ENCODE peak calls at places on chromosomes 12 and 14, in nine cellular contexts. One of them, this sample, is unnamed.

GRCh38 chr14:101791919-101792572 is 30.5 kb downstream of the PPP2R5C start:
- DNase-seq in NCI-H2171 treated with DMSO at 0.1 percent for 48 hours: peak
- DNase-seq in Ammon's horn: no peak
- DNase-seq in NCI-H226: peak
- DNase-seq in stimulated activated CD8-positive, alpha-beta memory T cell treated with anti-CD3 and anti-CD28 coated beads, Interleukin-15, amount 100 ng/mL, for 24 hours: no peak
- DNase-seq in cardiac fibroblast: peak
- DNase-seq in stimulated activated CD4-positive, alpha-beta T cell treated with anti-CD3 and anti-CD28 coated beads, TNF-alpha, amount 100 ng/mL, for 4 hours: no peak
- DNase-seq in CD4-positive, alpha-beta T cell: no peak
- DNase-seq in RWPE1: peak
- DNase-seq in this sample: no peak

GRCh38 chr14:55585854-55586253 is 5.8 kb downstream of the KTN1 start:
- DNase-seq in NCI-H2171 treated with DMSO at 0.1 percent for 48 hours: no peak
- DNase-seq in Ammon's horn: no peak
- DNase-seq in NCI-H226: peak
- DNase-seq in stimulated activated CD8-positive, alpha-beta memory T cell treated with anti-CD3 and anti-CD28 coated beads, Interleukin-15, amount 100 ng/mL, for 24 hours: no peak
- DNase-seq in cardiac fibroblast: no peak
- DNase-seq in stimulated activated CD4-positive, alpha-beta T cell treated with anti-CD3 and anti-CD28 coated beads, TNF-alpha, amount 100 ng/mL, for 4 hours: no peak
- DNase-seq in CD4-positive, alpha-beta T cell: no peak
- DNase-seq in RWPE1: no peak
- DNase-seq in this sample: no peak

GRCh38 chr12:78305808-78306207 is 475.1 kb downstream of the NAV3 start:
- DNase-seq in NCI-H2171 treated with DMSO at 0.1 percent for 48 hours: no peak
- DNase-seq in Ammon's horn: no peak
- DNase-seq in NCI-H226: no peak
- DNase-seq in stimulated activated CD8-positive, alpha-beta memory T cell treated with anti-CD3 and anti-CD28 coated beads, Interleukin-15, amount 100 ng/mL, for 24 hours: no peak
- DNase-seq in cardiac fibroblast: no peak
- DNase-seq in stimulated activated CD4-positive, alpha-beta T cell treated with anti-CD3 and anti-CD28 coated beads, TNF-alpha, amount 100 ng/mL, for 4 hours: no peak
- DNase-seq in CD4-positive, alpha-beta T cell: no peak
- DNase-seq in RWPE1: no peak
- DNase-seq in this sample: no peak

GRCh38 chr12:3378655-3379054 is 112.3 kb upstream of the PRMT8 start:
- DNase-seq in NCI-H2171 treated with DMSO at 0.1 percent for 48 hours: no peak
- DNase-seq in Ammon's horn: no peak
- DNase-seq in NCI-H226: no peak
- DNase-seq in stimulated activated CD8-positive, alpha-beta memory T cell treated with anti-CD3 and anti-CD28 coated beads, Interleukin-15, amount 100 ng/mL, for 24 hours: no peak
- DNase-seq in cardiac fibroblast: no peak
- DNase-seq in stimulated activated CD4-positive, alpha-beta T cell treated with anti-CD3 and anti-CD28 coated beads, TNF-alpha, amount 100 ng/mL, for 4 hours: no peak
- DNase-seq in CD4-positive, alpha-beta T cell: no peak
- DNase-seq in RWPE1: no peak
- DNase-seq in this sample: no peak

GRCh38 chr14:100736269-100737180 is 9.8 kb downstream of the DLK1 start:
- DNase-seq in NCI-H2171 treated with DMSO at 0.1 percent for 48 hours: no peak
- DNase-seq in Ammon's horn: no peak
- DNase-seq in NCI-H226: no peak
- DNase-seq in stimulated activated CD8-positive, alpha-beta memory T cell treated with anti-CD3 and anti-CD28 coated beads, Interleukin-15, amount 100 ng/mL, for 24 hours: no peak
- DNase-seq in cardiac fibroblast: no peak
- DNase-seq in stimulated activated CD4-positive, alpha-beta T cell treated with anti-CD3 and anti-CD28 coated beads, TNF-alpha, amount 100 ng/mL, for 4 hours: no peak
- DNase-seq in CD4-positive, alpha-beta T cell: no peak
- DNase-seq in RWPE1: no peak
- DNase-seq in this sample: no peak

GRCh38 chr12:113424915-113425823 is 3.0 kb downstream of the SDSL start:
- DNase-seq in NCI-H2171 treated with DMSO at 0.1 percent for 48 hours: peak
- DNase-seq in Ammon's horn: peak
- DNase-seq in NCI-H226: peak
- DNase-seq in stimulated activated CD8-positive, alpha-beta memory T cell treated with anti-CD3 and anti-CD28 coated beads, Interleukin-15, amount 100 ng/mL, for 24 hours: peak
- DNase-seq in cardiac fibroblast: peak
- DNase-seq in stimulated activated CD4-positive, alpha-beta T cell treated with anti-CD3 and anti-CD28 coated beads, TNF-alpha, amount 100 ng/mL, for 4 hours: peak
- DNase-seq in CD4-positive, alpha-beta T cell: no peak
- DNase-seq in RWPE1: peak
- DNase-seq in this sample: no peak

GRCh38 chr12:15584366-15585041 is 204.7 kb downstream of the EPS8 start:
- DNase-seq in NCI-H2171 treated with DMSO at 0.1 percent for 48 hours: peak
- DNase-seq in Ammon's horn: peak
- DNase-seq in NCI-H226: peak
- DNase-seq in stimulated activated CD8-positive, alpha-beta memory T cell treated with anti-CD3 and anti-CD28 coated beads, Interleukin-15, amount 100 ng/mL, for 24 hours: no peak
- DNase-seq in cardiac fibroblast: peak
- DNase-seq in stimulated activated CD4-positive, alpha-beta T cell treated with anti-CD3 and anti-CD28 coated beads, TNF-alpha, amount 100 ng/mL, for 4 hours: no peak
- DNase-seq in CD4-positive, alpha-beta T cell: peak
- DNase-seq in RWPE1: no peak
- DNase-seq in this sample: no peak

GRCh38 chr12:68867606-68868005 is 59.6 kb downstream of the MDM2 start:
- DNase-seq in NCI-H2171 treated with DMSO at 0.1 percent for 48 hours: peak
- DNase-seq in Ammon's horn: no peak
- DNase-seq in NCI-H226: no peak
- DNase-seq in stimulated activated CD8-positive, alpha-beta memory T cell treated with anti-CD3 and anti-CD28 coated beads, Interleukin-15, amount 100 ng/mL, for 24 hours: no peak
- DNase-seq in cardiac fibroblast: no peak
- DNase-seq in stimulated activated CD4-positive, alpha-beta T cell treated with anti-CD3 and anti-CD28 coated beads, TNF-alpha, amount 100 ng/mL, for 4 hours: no peak
- DNase-seq in CD4-positive, alpha-beta T cell: no peak
- DNase-seq in RWPE1: no peak
- DNase-seq in this sample: no peak

GRCh38 chr14:54652188-54652889 is 85.4 kb downstream of the SAMD4A start:
- DNase-seq in NCI-H2171 treated with DMSO at 0.1 percent for 48 hours: no peak
- DNase-seq in Ammon's horn: peak
- DNase-seq in NCI-H226: peak
- DNase-seq in stimulated activated CD8-positive, alpha-beta memory T cell treated with anti-CD3 and anti-CD28 coated beads, Interleukin-15, amount 100 ng/mL, for 24 hours: no peak
- DNase-seq in cardiac fibroblast: peak
- DNase-seq in stimulated activated CD4-positive, alpha-beta T cell treated with anti-CD3 and anti-CD28 coated beads, TNF-alpha, amount 100 ng/mL, for 4 hours: no peak
- DNase-seq in CD4-positive, alpha-beta T cell: no peak
- DNase-seq in RWPE1: peak
- DNase-seq in this sample: peak

GRCh38 chr14:81396108-81396507 is 4.0 kb downstream of the STON2 start:
- DNase-seq in NCI-H2171 treated with DMSO at 0.1 percent for 48 hours: no peak
- DNase-seq in Ammon's horn: no peak
- DNase-seq in NCI-H226: peak
- DNase-seq in stimulated activated CD8-positive, alpha-beta memory T cell treated with anti-CD3 and anti-CD28 coated beads, Interleukin-15, amount 100 ng/mL, for 24 hours: no peak
- DNase-seq in cardiac fibroblast: no peak
- DNase-seq in stimulated activated CD4-positive, alpha-beta T cell treated with anti-CD3 and anti-CD28 coated beads, TNF-alpha, amount 100 ng/mL, for 4 hours: no peak
- DNase-seq in CD4-positive, alpha-beta T cell: no peak
- DNase-seq in RWPE1: peak
- DNase-seq in this sample: no peak

GRCh38 chr12:105420659-105421240 is 90.3 kb downstream of the C12orf75 start:
- DNase-seq in NCI-H2171 treated with DMSO at 0.1 percent for 48 hours: peak
- DNase-seq in Ammon's horn: peak
- DNase-seq in NCI-H226: peak
- DNase-seq in stimulated activated CD8-positive, alpha-beta memory T cell treated with anti-CD3 and anti-CD28 coated beads, Interleukin-15, amount 100 ng/mL, for 24 hours: peak
- DNase-seq in cardiac fibroblast: peak
- DNase-seq in stimulated activated CD4-positive, alpha-beta T cell treated with anti-CD3 and anti-CD28 coated beads, TNF-alpha, amount 100 ng/mL, for 4 hours: peak
- DNase-seq in CD4-positive, alpha-beta T cell: peak
- DNase-seq in RWPE1: peak
- DNase-seq in this sample: peak

GRCh38 chr12:119780786-119781434 is 96.2 kb downstream of the CIT start:
- DNase-seq in NCI-H2171 treated with DMSO at 0.1 percent for 48 hours: peak
- DNase-seq in Ammon's horn: peak
- DNase-seq in NCI-H226: peak
- DNase-seq in stimulated activated CD8-positive, alpha-beta memory T cell treated with anti-CD3 and anti-CD28 coated beads, Interleukin-15, amount 100 ng/mL, for 24 hours: no peak
- DNase-seq in cardiac fibroblast: peak
- DNase-seq in stimulated activated CD4-positive, alpha-beta T cell treated with anti-CD3 and anti-CD28 coated beads, TNF-alpha, amount 100 ng/mL, for 4 hours: no peak
- DNase-seq in CD4-positive, alpha-beta T cell: no peak
- DNase-seq in RWPE1: peak
- DNase-seq in this sample: no peak

GRCh38 chr14:33539918-33540357 is 410.9 kb downstream of the EGLN3 start:
- DNase-seq in NCI-H2171 treated with DMSO at 0.1 percent for 48 hours: no peak
- DNase-seq in Ammon's horn: no peak
- DNase-seq in NCI-H226: no peak
- DNase-seq in stimulated activated CD8-positive, alpha-beta memory T cell treated with anti-CD3 and anti-CD28 coated beads, Interleukin-15, amount 100 ng/mL, for 24 hours: no peak
- DNase-seq in cardiac fibroblast: peak
- DNase-seq in stimulated activated CD4-positive, alpha-beta T cell treated with anti-CD3 and anti-CD28 coated beads, TNF-alpha, amount 100 ng/mL, for 4 hours: no peak
- DNase-seq in CD4-positive, alpha-beta T cell: no peak
- DNase-seq in RWPE1: no peak
- DNase-seq in this sample: no peak

GRCh38 chr12:66152732-66153131 is 17.1 kb downstream of the TMBIM4 start:
- DNase-seq in NCI-H2171 treated with DMSO at 0.1 percent for 48 hours: no peak
- DNase-seq in Ammon's horn: no peak
- DNase-seq in NCI-H226: no peak
- DNase-seq in stimulated activated CD8-positive, alpha-beta memory T cell treated with anti-CD3 and anti-CD28 coated beads, Interleukin-15, amount 100 ng/mL, for 24 hours: no peak
- DNase-seq in cardiac fibroblast: peak
- DNase-seq in stimulated activated CD4-positive, alpha-beta T cell treated with anti-CD3 and anti-CD28 coated beads, TNF-alpha, amount 100 ng/mL, for 4 hours: no peak
- DNase-seq in CD4-positive, alpha-beta T cell: no peak
- DNase-seq in RWPE1: no peak
- DNase-seq in this sample: no peak

GRCh38 chr12:89861086-89861485 is 152.4 kb upstream of the ATP2B1 start:
- DNase-seq in NCI-H2171 treated with DMSO at 0.1 percent for 48 hours: no peak
- DNase-seq in Ammon's horn: no peak
- DNase-seq in NCI-H226: no peak
- DNase-seq in stimulated activated CD8-positive, alpha-beta memory T cell treated with anti-CD3 and anti-CD28 coated beads, Interleukin-15, amount 100 ng/mL, for 24 hours: no peak
- DNase-seq in cardiac fibroblast: no peak
- DNase-seq in stimulated activated CD4-positive, alpha-beta T cell treated with anti-CD3 and anti-CD28 coated beads, TNF-alpha, amount 100 ng/mL, for 4 hours: no peak
- DNase-seq in CD4-positive, alpha-beta T cell: no peak
- DNase-seq in RWPE1: no peak
- DNase-seq in this sample: no peak

GRCh38 chr14:68042002-68042401 is 222.4 kb downstream of the RAD51B start:
- DNase-seq in NCI-H2171 treated with DMSO at 0.1 percent for 48 hours: no peak
- DNase-seq in Ammon's horn: no peak
- DNase-seq in NCI-H226: no peak
- DNase-seq in stimulated activated CD8-positive, alpha-beta memory T cell treated with anti-CD3 and anti-CD28 coated beads, Interleukin-15, amount 100 ng/mL, for 24 hours: no peak
- DNase-seq in cardiac fibroblast: no peak
- DNase-seq in stimulated activated CD4-positive, alpha-beta T cell treated with anti-CD3 and anti-CD28 coated beads, TNF-alpha, amount 100 ng/mL, for 4 hours: no peak
- DNase-seq in CD4-positive, alpha-beta T cell: no peak
- DNase-seq in RWPE1: no peak
- DNase-seq in this sample: no peak

GRCh38 chr14:70881549-70882174 is 25.6 kb upstream of the PCNX1 start:
- DNase-seq in NCI-H2171 treated with DMSO at 0.1 percent for 48 hours: no peak
- DNase-seq in Ammon's horn: no peak
- DNase-seq in NCI-H226: no peak
- DNase-seq in stimulated activated CD8-positive, alpha-beta memory T cell treated with anti-CD3 and anti-CD28 coated beads, Interleukin-15, amount 100 ng/mL, for 24 hours: no peak
- DNase-seq in cardiac fibroblast: no peak
- DNase-seq in stimulated activated CD4-positive, alpha-beta T cell treated with anti-CD3 and anti-CD28 coated beads, TNF-alpha, amount 100 ng/mL, for 4 hours: no peak
- DNase-seq in CD4-positive, alpha-beta T cell: no peak
- DNase-seq in RWPE1: no peak
- DNase-seq in this sample: no peak

GRCh38 chr12:102406033-102406584 is 74.3 kb downstream of the IGF1 start:
- DNase-seq in NCI-H2171 treated with DMSO at 0.1 percent for 48 hours: peak
- DNase-seq in Ammon's horn: peak
- DNase-seq in NCI-H226: no peak
- DNase-seq in stimulated activated CD8-positive, alpha-beta memory T cell treated with anti-CD3 and anti-CD28 coated beads, Interleukin-15, amount 100 ng/mL, for 24 hours: no peak
- DNase-seq in cardiac fibroblast: peak
- DNase-seq in stimulated activated CD4-positive, alpha-beta T cell treated with anti-CD3 and anti-CD28 coated beads, TNF-alpha, amount 100 ng/mL, for 4 hours: no peak
- DNase-seq in CD4-positive, alpha-beta T cell: no peak
- DNase-seq in RWPE1: peak
- DNase-seq in this sample: no peak

GRCh38 chr14:98819132-98819866 is 452.7 kb downstream of the BCL11B start:
- DNase-seq in NCI-H2171 treated with DMSO at 0.1 percent for 48 hours: no peak
- DNase-seq in Ammon's horn: no peak
- DNase-seq in NCI-H226: no peak
- DNase-seq in stimulated activated CD8-positive, alpha-beta memory T cell treated with anti-CD3 and anti-CD28 coated beads, Interleukin-15, amount 100 ng/mL, for 24 hours: no peak
- DNase-seq in cardiac fibroblast: no peak
- DNase-seq in stimulated activated CD4-positive, alpha-beta T cell treated with anti-CD3 and anti-CD28 coated beads, TNF-alpha, amount 100 ng/mL, for 4 hours: no peak
- DNase-seq in CD4-positive, alpha-beta T cell: no peak
- DNase-seq in RWPE1: peak
- DNase-seq in this sample: peak

GRCh38 chr14:95496111-95496681 is 20.3 kb downstream of the SYNE3 start:
- DNase-seq in NCI-H2171 treated with DMSO at 0.1 percent for 48 hours: no peak
- DNase-seq in Ammon's horn: no peak
- DNase-seq in NCI-H226: no peak
- DNase-seq in stimulated activated CD8-positive, alpha-beta memory T cell treated with anti-CD3 and anti-CD28 coated beads, Interleukin-15, amount 100 ng/mL, for 24 hours: no peak
- DNase-seq in cardiac fibroblast: peak
- DNase-seq in stimulated activated CD4-positive, alpha-beta T cell treated with anti-CD3 and anti-CD28 coated beads, TNF-alpha, amount 100 ng/mL, for 4 hours: no peak
- DNase-seq in CD4-positive, alpha-beta T cell: no peak
- DNase-seq in RWPE1: no peak
- DNase-seq in this sample: no peak

GRCh38 chr14:97723834-97724770 is 926.9 kb downstream of the VRK1 start:
- DNase-seq in NCI-H2171 treated with DMSO at 0.1 percent for 48 hours: no peak
- DNase-seq in Ammon's horn: no peak
- DNase-seq in NCI-H226: no peak
- DNase-seq in stimulated activated CD8-positive, alpha-beta memory T cell treated with anti-CD3 and anti-CD28 coated beads, Interleukin-15, amount 100 ng/mL, for 24 hours: no peak
- DNase-seq in cardiac fibroblast: no peak
- DNase-seq in stimulated activated CD4-positive, alpha-beta T cell treated with anti-CD3 and anti-CD28 coated beads, TNF-alpha, amount 100 ng/mL, for 4 hours: no peak
- DNase-seq in CD4-positive, alpha-beta T cell: peak
- DNase-seq in RWPE1: no peak
- DNase-seq in this sample: peak